ENCODE peak calls at places on chromosomes 13 and 19, in eight cellular contexts. Y is tibial nerve, K is esophagus squamous epithelium, G is endothelial cell of umbilical vein, L is Peyer's patch, H is lower leg skin, T is GM12891, V is IMR-90. R is an unnamed sample.
A peak's percentile ranks its signal among the peaks of the same experiment; 100 is the strongest.

GRCh38 chr19:45569619-45570421 is 14.8 kb downstream of the OPA3 start:
- DNase-seq in L (peak; percentile 84), H (peak; percentile 89), Y (no peak), V (no peak), K (no peak), G (peak; percentile 41), T (no peak), R (peak; percentile 75)

GRCh38 chr19:35142531-35143230 is 374 bp upstream of the FXYD7 start:
- DNase-seq in H (no peak), K (no peak), L (peak; percentile 70), G (peak; percentile 43), Y (no peak), V (no peak), T (peak; percentile 75), R (peak; percentile 53)

GRCh38 chr13:106796280-106797047 is 228.5 kb upstream of the ARGLU1 start:
- DNase-seq in H (no peak), L (no peak), Y (no peak), T (no peak), V (no peak), K (no peak), G (peak; percentile 16), R (no peak)

GRCh38 chr13:26508885-26509284 is 48.6 kb upstream of the WASF3 start:
- DNase-seq in G (no peak), K (no peak), T (no peak), L (no peak), V (peak; percentile 95), Y (peak; percentile 76), H (peak; percentile 96), R (no peak)

GRCh38 chr13:78701383-78701782 is 42.4 kb upstream of the OBI1 start:
- DNase-seq in H (no peak), K (no peak), L (no peak), T (no peak), V (no peak), Y (no peak), G (peak; percentile 40), R (no peak)

GRCh38 chr19:56015756-56016155 is 29.2 kb downstream of the NLRP5 start:
- DNase-seq in K (no peak), G (no peak), V (no peak), H (no peak), Y (no peak), T (no peak), L (no peak), R (peak; percentile 13)

GRCh38 chr19:46637224-46637623 is 1.2 kb upstream of the GNG8 start:
- DNase-seq in G (no peak), Y (no peak), K (no peak), T (no peak), V (no peak), L (no peak), H (no peak), R (no peak)

GRCh38 chr19:48510421-48511268 is 990 bp downstream of the LMTK3 start:
- DNase-seq in H (peak; percentile 93), G (peak; percentile 43), V (peak; percentile 39), T (no peak), L (peak; percentile 71), K (no peak), Y (peak; percentile 44), R (peak; percentile 80)

GRCh38 chr13:62629618-62630017 is 1214.0 kb upstream of the PCDH20 start:
- DNase-seq in H (no peak), V (no peak), K (no peak), G (no peak), Y (no peak), T (no peak), L (no peak), R (no peak)

GRCh38 chr19:46718934-46719551 is 2.1 kb upstream of the PRKD2 start:
- DNase-seq in G (no peak), Y (no peak), L (no peak), T (peak; percentile 66), K (no peak), H (no peak), V (no peak), R (no peak)

GRCh38 chr19:1063909-1064660 is 2.9 kb upstream of the ARHGAP45 start:
- DNase-seq in G (no peak), T (no peak), Y (no peak), H (no peak), K (no peak), L (no peak), V (no peak), R (no peak)

GRCh38 chr13:22926176-22927007 is 254.4 kb upstream of the SGCG start:
- DNase-seq in K (no peak), Y (peak; percentile 41), L (no peak), G (no peak), V (no peak), T (peak; percentile 51), H (peak; percentile 93), R (peak; percentile 4)

GRCh38 chr13:35927554-35927953 is 203.6 kb downstream of the DCLK1 start:
- DNase-seq in V (peak; percentile 97), T (no peak), K (no peak), G (peak; percentile 19), Y (no peak), L (no peak), H (no peak), R (peak; percentile 1)

GRCh38 chr19:40932008-40932959 is 50.3 kb upstream of the CYP2A7 start:
- DNase-seq in L (no peak), K (no peak), V (no peak), H (no peak), Y (no peak), T (no peak), G (no peak), R (no peak)

GRCh38 chr19:14540741-14541525 is 11.5 kb downstream of the TECR start:
- DNase-seq in T (no peak), V (no peak), H (no peak), Y (no peak), K (no peak), G (no peak), L (no peak), R (no peak)

GRCh38 chr19:37695144-37695899 is 24.2 kb downstream of the ZNF607 start:
- DNase-seq in V (no peak), T (no peak), G (no peak), Y (no peak), H (no peak), K (no peak), L (no peak), R (no peak)

GRCh38 chr13:26529441-26529840 is 28.0 kb upstream of the WASF3 start:
- DNase-seq in H (no peak), L (no peak), V (peak; percentile 74), T (no peak), G (peak; percentile 71), Y (no peak), K (no peak), R (peak; percentile 55)

GRCh38 chr19:17305517-17306284 is at the start of gene MRPL34:
- DNase-seq in K (peak; percentile 95), L (peak; percentile 98), Y (peak; percentile 89), T (peak; percentile 70), H (peak; percentile 99), G (peak; percentile 99), V (peak; percentile 99), R (peak; percentile 99)
- TF ChIP-seq POLR2A in K (peak; percentile 33), L (peak; percentile 94), Y (peak; percentile 81), T (peak; percentile 52), H (no peak), G (peak; percentile 86), V (no peak), R (peak; percentile 82)

DNA sequence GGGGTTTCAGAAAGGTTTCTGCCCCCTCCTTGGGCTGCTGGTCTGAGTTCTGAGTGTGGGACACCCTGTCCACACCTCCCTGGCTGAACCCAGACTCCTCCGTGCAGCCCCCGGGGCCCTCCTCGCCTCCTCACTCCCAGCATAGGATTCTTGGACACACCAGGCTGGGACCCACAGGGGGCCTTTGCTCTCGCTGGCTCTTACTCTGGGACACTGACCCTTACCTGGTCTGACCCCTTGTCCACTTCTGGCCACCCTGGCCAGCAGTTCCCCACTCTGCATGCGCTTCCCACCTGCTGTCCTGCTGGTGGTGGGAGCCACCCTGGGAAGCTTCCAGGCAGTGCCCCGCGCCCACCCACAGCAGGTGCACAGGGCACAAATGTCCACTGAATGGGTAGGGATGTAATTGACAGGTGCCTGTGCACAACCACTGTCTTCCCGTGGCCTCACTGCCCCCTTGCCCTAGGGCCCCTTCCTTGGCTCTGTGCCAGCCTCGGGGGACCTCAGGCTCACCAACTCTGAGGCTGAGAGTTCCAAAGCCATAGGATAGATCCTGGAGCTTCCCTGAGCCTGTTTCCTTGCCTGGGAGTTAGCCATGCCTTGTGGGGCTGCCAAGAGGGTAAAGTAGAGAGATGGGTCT is 7.0 kb upstream of the SLC25A42 start:
- DNase-seq in L (no peak), V (no peak), Y (no peak), G (no peak), T (no peak), K (no peak), H (no peak), R (no peak)
- TF ChIP-seq POLR2A in L (no peak), V (no peak), Y (no peak), G (no peak), T (no peak), K (no peak), H (no peak), R (no peak)

DNA sequence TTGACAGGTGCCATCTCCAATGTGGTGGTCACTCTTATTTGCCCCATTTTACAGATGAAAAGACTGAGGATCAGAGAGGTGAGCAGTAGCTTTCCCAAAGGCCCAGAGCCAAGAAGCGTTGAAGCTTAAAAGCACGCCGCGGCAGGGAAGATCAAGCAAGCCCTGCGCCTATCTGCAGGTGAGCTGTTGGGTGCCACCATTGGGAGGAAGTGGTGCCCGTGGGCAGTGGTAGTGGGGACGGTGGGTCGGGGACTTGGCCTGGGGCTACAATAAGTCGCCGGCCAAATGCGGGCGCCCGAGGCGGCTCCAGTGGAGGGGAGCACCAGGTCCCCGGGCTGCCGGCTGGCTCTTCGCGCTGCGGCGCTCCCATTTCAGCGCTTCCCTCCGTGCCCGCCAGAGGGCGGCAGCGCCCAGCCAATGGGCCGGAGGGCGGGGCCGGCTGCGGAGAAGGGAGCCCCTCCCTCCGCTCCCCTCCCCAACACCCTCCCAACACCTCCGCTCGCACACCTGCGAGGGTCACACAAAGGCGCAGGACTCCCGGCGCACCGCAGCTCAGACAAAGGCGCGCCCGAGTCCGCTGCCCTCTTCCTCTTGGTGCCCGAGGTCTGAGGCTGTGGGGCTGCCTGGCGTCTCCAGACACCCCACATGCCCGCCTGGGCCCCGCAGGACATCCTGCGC is 744 bp upstream of the POU2F2 start:
- DNase-seq in T (peak; percentile 84), G (peak; percentile 45), Y (peak; percentile 35), K (no peak), L (peak; percentile 84), V (no peak), H (peak; percentile 92), R (peak; percentile 78)
- TF ChIP-seq POLR2A in T (no peak), G (no peak), Y (no peak), K (no peak), L (no peak), V (peak; percentile 25), H (no peak), R (no peak)

DNA sequence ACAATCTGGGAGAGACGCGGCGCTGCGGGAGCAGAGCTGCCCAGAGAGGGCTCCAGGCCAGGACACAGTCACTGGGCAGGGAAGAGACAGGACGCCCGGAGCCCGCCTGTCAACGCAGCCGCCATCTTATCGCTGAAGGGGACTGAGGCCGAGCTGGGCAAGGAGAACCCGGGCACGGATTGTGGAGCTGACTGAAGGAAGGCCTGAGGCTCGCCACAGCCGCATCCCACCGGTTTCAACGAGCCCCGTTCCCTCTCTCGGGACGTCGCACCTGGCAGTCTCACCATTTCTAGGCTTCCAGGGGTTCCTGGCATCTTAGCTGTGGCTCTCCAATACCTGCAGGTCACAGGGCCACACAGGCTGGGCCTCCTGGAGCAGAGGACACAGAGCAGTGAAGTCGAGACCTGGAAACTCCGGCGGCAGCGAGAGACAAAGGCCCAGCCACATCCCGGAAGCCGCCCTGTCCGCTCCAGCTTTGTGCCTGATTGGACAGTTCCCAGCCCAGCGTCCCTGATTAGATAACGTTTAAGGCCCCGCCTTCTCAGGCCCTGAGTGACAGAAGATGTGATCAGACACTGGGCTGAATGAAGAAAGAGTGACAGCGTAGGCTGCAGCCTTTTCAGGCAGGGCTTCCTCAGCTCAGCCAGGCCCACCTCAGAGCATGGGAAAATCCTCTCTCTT is at the start of gene ZNF91:
- DNase-seq in K (peak; percentile 88), H (peak; percentile 99), G (peak; percentile 95), T (peak; percentile 33), V (peak; percentile 96), Y (peak; percentile 95), L (peak; percentile 95), R (peak; percentile 92)
- TF ChIP-seq POLR2A in K (peak; percentile 73), H (no peak), G (peak; percentile 83), T (peak; percentile 97), V (peak; percentile 94), Y (peak; percentile 89), L (peak; percentile 97), R (peak; percentile 84)